ENCODE peak calls at places on chromosomes 16 and 17, in ten cellular contexts. One of them, this sample, is unnamed.
A peak's percentile ranks its signal among the peaks of the same experiment; 100 is the strongest.

GRCh38 chr17:61139219-61139618 is 260.4 kb upstream of the TBX2 start:
- DNase-seq in putamen: no peak
- DNase-seq in esophagus muscularis mucosa: no peak
- DNase-seq in iris pigment epithelial cell: peak; percentile 92
- DNase-seq in NCI-H2171: no peak
- DNase-seq in stimulated activated CD8-positive, alpha-beta memory T cell treated with anti-CD3 and anti-CD28 coated beads, Interleukin-7, amount 100 ng/mL, for 1 hour: peak; percentile 4
- DNase-seq in T-helper 1 cell: peak; percentile 7
- DNase-seq in Kasumi-1: peak; percentile 100
- DNase-seq in nephron progenitor cell: no peak
- DNase-seq in heart right ventricle: no peak
- DNase-seq in this sample: no peak

GRCh38 chr17:1078831-1079561 is 82.1 kb downstream of the TIMM22 start:
- DNase-seq in putamen: no peak
- DNase-seq in esophagus muscularis mucosa: no peak
- DNase-seq in iris pigment epithelial cell: no peak
- DNase-seq in NCI-H2171: peak; percentile 64
- DNase-seq in stimulated activated CD8-positive, alpha-beta memory T cell treated with anti-CD3 and anti-CD28 coated beads, Interleukin-7, amount 100 ng/mL, for 1 hour: no peak
- DNase-seq in T-helper 1 cell: no peak
- DNase-seq in Kasumi-1: no peak
- DNase-seq in nephron progenitor cell: peak; percentile 54
- DNase-seq in heart right ventricle: peak; percentile 61
- DNase-seq in this sample: no peak

GRCh38 chr16:1444730-1445517 is 568 bp upstream of the CCDC154 start:
- DNase-seq in putamen: no peak
- DNase-seq in esophagus muscularis mucosa: no peak
- DNase-seq in iris pigment epithelial cell: no peak
- DNase-seq in NCI-H2171: no peak
- DNase-seq in stimulated activated CD8-positive, alpha-beta memory T cell treated with anti-CD3 and anti-CD28 coated beads, Interleukin-7, amount 100 ng/mL, for 1 hour: no peak
- DNase-seq in T-helper 1 cell: no peak
- DNase-seq in Kasumi-1: no peak
- DNase-seq in nephron progenitor cell: no peak
- DNase-seq in heart right ventricle: no peak
- DNase-seq in this sample: no peak

GRCh38 chr16:71540-72341 is 690 bp downstream of the RHBDF1 start:
- DNase-seq in putamen: no peak
- DNase-seq in esophagus muscularis mucosa: no peak
- DNase-seq in iris pigment epithelial cell: peak; percentile 59
- DNase-seq in NCI-H2171: no peak
- DNase-seq in stimulated activated CD8-positive, alpha-beta memory T cell treated with anti-CD3 and anti-CD28 coated beads, Interleukin-7, amount 100 ng/mL, for 1 hour: no peak
- DNase-seq in T-helper 1 cell: no peak
- DNase-seq in Kasumi-1: no peak
- DNase-seq in nephron progenitor cell: peak; percentile 64
- DNase-seq in heart right ventricle: peak; percentile 62
- DNase-seq in this sample: peak; percentile 80

GRCh38 chr16:7330709-7331108 is 1.9 kb upstream of the RBFOX1 start:
- DNase-seq in putamen: no peak
- DNase-seq in esophagus muscularis mucosa: no peak
- DNase-seq in iris pigment epithelial cell: no peak
- DNase-seq in NCI-H2171: no peak
- DNase-seq in stimulated activated CD8-positive, alpha-beta memory T cell treated with anti-CD3 and anti-CD28 coated beads, Interleukin-7, amount 100 ng/mL, for 1 hour: no peak
- DNase-seq in T-helper 1 cell: no peak
- DNase-seq in Kasumi-1: no peak
- DNase-seq in nephron progenitor cell: no peak
- DNase-seq in heart right ventricle: no peak
- DNase-seq in this sample: no peak

GRCh38 chr16:35450648-35451047 is 1991.2 kb downstream of the TP53TG3F start:
- DNase-seq in putamen: no peak
- DNase-seq in esophagus muscularis mucosa: no peak
- DNase-seq in iris pigment epithelial cell: no peak
- DNase-seq in NCI-H2171: no peak
- DNase-seq in stimulated activated CD8-positive, alpha-beta memory T cell treated with anti-CD3 and anti-CD28 coated beads, Interleukin-7, amount 100 ng/mL, for 1 hour: no peak
- DNase-seq in T-helper 1 cell: no peak
- DNase-seq in Kasumi-1: no peak
- DNase-seq in nephron progenitor cell: no peak
- DNase-seq in heart right ventricle: no peak
- DNase-seq in this sample: no peak

GRCh38 chr17:76382305-76382802 is 2.1 kb upstream of the SPHK1 start:
- DNase-seq in putamen: no peak
- DNase-seq in esophagus muscularis mucosa: no peak
- DNase-seq in iris pigment epithelial cell: peak; percentile 51
- DNase-seq in NCI-H2171: no peak
- DNase-seq in stimulated activated CD8-positive, alpha-beta memory T cell treated with anti-CD3 and anti-CD28 coated beads, Interleukin-7, amount 100 ng/mL, for 1 hour: no peak
- DNase-seq in T-helper 1 cell: no peak
- DNase-seq in Kasumi-1: peak; percentile 21
- DNase-seq in nephron progenitor cell: peak; percentile 74
- DNase-seq in heart right ventricle: no peak
- DNase-seq in this sample: no peak

GRCh38 chr17:76549215-76549518 is 9.3 kb downstream of the PRCD start:
- DNase-seq in putamen: no peak
- DNase-seq in esophagus muscularis mucosa: no peak
- DNase-seq in iris pigment epithelial cell: no peak
- DNase-seq in NCI-H2171: no peak
- DNase-seq in stimulated activated CD8-positive, alpha-beta memory T cell treated with anti-CD3 and anti-CD28 coated beads, Interleukin-7, amount 100 ng/mL, for 1 hour: no peak
- DNase-seq in T-helper 1 cell: no peak
- DNase-seq in Kasumi-1: no peak
- DNase-seq in nephron progenitor cell: no peak
- DNase-seq in heart right ventricle: no peak
- DNase-seq in this sample: no peak

GRCh38 chr17:50583636-50584035 is 23.1 kb downstream of the CACNA1G start:
- DNase-seq in putamen: no peak
- DNase-seq in esophagus muscularis mucosa: no peak
- DNase-seq in iris pigment epithelial cell: no peak
- DNase-seq in NCI-H2171: no peak
- DNase-seq in stimulated activated CD8-positive, alpha-beta memory T cell treated with anti-CD3 and anti-CD28 coated beads, Interleukin-7, amount 100 ng/mL, for 1 hour: no peak
- DNase-seq in T-helper 1 cell: no peak
- DNase-seq in Kasumi-1: no peak
- DNase-seq in nephron progenitor cell: peak; percentile 64
- DNase-seq in heart right ventricle: peak; percentile 51
- DNase-seq in this sample: no peak

GRCh38 chr17:43927101-43927935 is 15.0 kb downstream of the PPY start:
- DNase-seq in putamen: no peak
- DNase-seq in esophagus muscularis mucosa: no peak
- DNase-seq in iris pigment epithelial cell: no peak
- DNase-seq in NCI-H2171: peak; percentile 27
- DNase-seq in stimulated activated CD8-positive, alpha-beta memory T cell treated with anti-CD3 and anti-CD28 coated beads, Interleukin-7, amount 100 ng/mL, for 1 hour: no peak
- DNase-seq in T-helper 1 cell: no peak
- DNase-seq in Kasumi-1: no peak
- DNase-seq in nephron progenitor cell: no peak
- DNase-seq in heart right ventricle: peak; percentile 24
- DNase-seq in this sample: peak; percentile 33

GRCh38 chr17:57954421-57955182 is 610 bp downstream of the CUEDC1 start:
- DNase-seq in putamen: no peak
- DNase-seq in esophagus muscularis mucosa: peak; percentile 45
- DNase-seq in iris pigment epithelial cell: peak; percentile 27
- DNase-seq in NCI-H2171: peak; percentile 88
- DNase-seq in stimulated activated CD8-positive, alpha-beta memory T cell treated with anti-CD3 and anti-CD28 coated beads, Interleukin-7, amount 100 ng/mL, for 1 hour: no peak
- DNase-seq in T-helper 1 cell: no peak
- DNase-seq in Kasumi-1: no peak
- DNase-seq in nephron progenitor cell: peak; percentile 86
- DNase-seq in heart right ventricle: peak; percentile 88
- DNase-seq in this sample: peak; percentile 90

GRCh38 chr17:45092932-45093430 is 31.9 kb downstream of the NMT1 start:
- DNase-seq in putamen: peak; percentile 98
- DNase-seq in esophagus muscularis mucosa: peak; percentile 96
- DNase-seq in iris pigment epithelial cell: peak; percentile 99
- DNase-seq in NCI-H2171: no peak
- DNase-seq in stimulated activated CD8-positive, alpha-beta memory T cell treated with anti-CD3 and anti-CD28 coated beads, Interleukin-7, amount 100 ng/mL, for 1 hour: no peak
- DNase-seq in T-helper 1 cell: no peak
- DNase-seq in Kasumi-1: no peak
- DNase-seq in nephron progenitor cell: no peak
- DNase-seq in heart right ventricle: peak; percentile 74
- DNase-seq in this sample: peak; percentile 89

GRCh38 chr17:45052052-45052772 is 780 bp upstream of the DCAKD start:
- DNase-seq in putamen: no peak
- DNase-seq in esophagus muscularis mucosa: no peak
- DNase-seq in iris pigment epithelial cell: peak; percentile 59
- DNase-seq in NCI-H2171: no peak
- DNase-seq in stimulated activated CD8-positive, alpha-beta memory T cell treated with anti-CD3 and anti-CD28 coated beads, Interleukin-7, amount 100 ng/mL, for 1 hour: no peak
- DNase-seq in T-helper 1 cell: peak; percentile 15
- DNase-seq in Kasumi-1: peak; percentile 41
- DNase-seq in nephron progenitor cell: peak; percentile 74
- DNase-seq in heart right ventricle: peak; percentile 52
- DNase-seq in this sample: peak; percentile 66

GRCh38 chr16:56481468-56482112 is 30.2 kb downstream of the OGFOD1 start:
- DNase-seq in putamen: no peak
- DNase-seq in esophagus muscularis mucosa: no peak
- DNase-seq in iris pigment epithelial cell: peak; percentile 81
- DNase-seq in NCI-H2171: no peak
- DNase-seq in stimulated activated CD8-positive, alpha-beta memory T cell treated with anti-CD3 and anti-CD28 coated beads, Interleukin-7, amount 100 ng/mL, for 1 hour: no peak
- DNase-seq in T-helper 1 cell: no peak
- DNase-seq in Kasumi-1: no peak
- DNase-seq in nephron progenitor cell: peak; percentile 23
- DNase-seq in heart right ventricle: no peak
- DNase-seq in this sample: peak; percentile 21

GRCh38 chr16:3748307-3748706 is 31.0 kb upstream of the TRAP1 start:
- DNase-seq in putamen: no peak
- DNase-seq in esophagus muscularis mucosa: no peak
- DNase-seq in iris pigment epithelial cell: no peak
- DNase-seq in NCI-H2171: no peak
- DNase-seq in stimulated activated CD8-positive, alpha-beta memory T cell treated with anti-CD3 and anti-CD28 coated beads, Interleukin-7, amount 100 ng/mL, for 1 hour: no peak
- DNase-seq in T-helper 1 cell: no peak
- DNase-seq in Kasumi-1: no peak
- DNase-seq in nephron progenitor cell: no peak
- DNase-seq in heart right ventricle: no peak
- DNase-seq in this sample: no peak

GRCh38 chr17:69223809-69224208 is 4.8 kb downstream of the ABCA10 start:
- DNase-seq in putamen: no peak
- DNase-seq in esophagus muscularis mucosa: no peak
- DNase-seq in iris pigment epithelial cell: peak; percentile 90
- DNase-seq in NCI-H2171: no peak
- DNase-seq in stimulated activated CD8-positive, alpha-beta memory T cell treated with anti-CD3 and anti-CD28 coated beads, Interleukin-7, amount 100 ng/mL, for 1 hour: no peak
- DNase-seq in T-helper 1 cell: no peak
- DNase-seq in Kasumi-1: no peak
- DNase-seq in nephron progenitor cell: no peak
- DNase-seq in heart right ventricle: no peak
- DNase-seq in this sample: no peak

GRCh38 chr17:7774037-7774659 is 56.6 kb downstream of the DNAH2 start:
- DNase-seq in putamen: no peak
- DNase-seq in esophagus muscularis mucosa: no peak
- DNase-seq in iris pigment epithelial cell: peak; percentile 66
- DNase-seq in NCI-H2171: no peak
- DNase-seq in stimulated activated CD8-positive, alpha-beta memory T cell treated with anti-CD3 and anti-CD28 coated beads, Interleukin-7, amount 100 ng/mL, for 1 hour: no peak
- DNase-seq in T-helper 1 cell: no peak
- DNase-seq in Kasumi-1: no peak
- DNase-seq in nephron progenitor cell: no peak
- DNase-seq in heart right ventricle: no peak
- DNase-seq in this sample: no peak

GRCh38 chr17:75273968-75274708 is 3.1 kb upstream of the MIF4GD start:
- DNase-seq in putamen: no peak
- DNase-seq in esophagus muscularis mucosa: no peak
- DNase-seq in iris pigment epithelial cell: peak; percentile 82
- DNase-seq in NCI-H2171: no peak
- DNase-seq in stimulated activated CD8-positive, alpha-beta memory T cell treated with anti-CD3 and anti-CD28 coated beads, Interleukin-7, amount 100 ng/mL, for 1 hour: no peak
- DNase-seq in T-helper 1 cell: no peak
- DNase-seq in Kasumi-1: no peak
- DNase-seq in nephron progenitor cell: no peak
- DNase-seq in heart right ventricle: no peak
- DNase-seq in this sample: peak; percentile 35

GRCh38 chr17:4256952-4257351 is 6.8 kb downstream of the ANKFY1 start:
- DNase-seq in putamen: no peak
- DNase-seq in esophagus muscularis mucosa: no peak
- DNase-seq in iris pigment epithelial cell: peak; percentile 50
- DNase-seq in NCI-H2171: no peak
- DNase-seq in stimulated activated CD8-positive, alpha-beta memory T cell treated with anti-CD3 and anti-CD28 coated beads, Interleukin-7, amount 100 ng/mL, for 1 hour: no peak
- DNase-seq in T-helper 1 cell: no peak
- DNase-seq in Kasumi-1: no peak
- DNase-seq in nephron progenitor cell: no peak
- DNase-seq in heart right ventricle: no peak
- DNase-seq in this sample: no peak

GRCh38 chr16:57615813-57616212 is 12.6 kb upstream of the ADGRG1 start:
- DNase-seq in putamen: no peak
- DNase-seq in esophagus muscularis mucosa: no peak
- DNase-seq in iris pigment epithelial cell: no peak
- DNase-seq in NCI-H2171: no peak
- DNase-seq in stimulated activated CD8-positive, alpha-beta memory T cell treated with anti-CD3 and anti-CD28 coated beads, Interleukin-7, amount 100 ng/mL, for 1 hour: no peak
- DNase-seq in T-helper 1 cell: no peak
- DNase-seq in Kasumi-1: no peak
- DNase-seq in nephron progenitor cell: no peak
- DNase-seq in heart right ventricle: no peak
- DNase-seq in this sample: no peak

GRCh38 chr17:33229028-33229427 is 64.1 kb downstream of the ASIC2 start:
- DNase-seq in putamen: no peak
- DNase-seq in esophagus muscularis mucosa: no peak
- DNase-seq in iris pigment epithelial cell: no peak
- DNase-seq in NCI-H2171: no peak
- DNase-seq in stimulated activated CD8-positive, alpha-beta memory T cell treated with anti-CD3 and anti-CD28 coated beads, Interleukin-7, amount 100 ng/mL, for 1 hour: no peak
- DNase-seq in T-helper 1 cell: no peak
- DNase-seq in Kasumi-1: no peak
- DNase-seq in nephron progenitor cell: no peak
- DNase-seq in heart right ventricle: no peak
- DNase-seq in this sample: no peak

GRCh38 chr16:13923703-13924298 is 3.8 kb downstream of the ERCC4 start:
- DNase-seq in putamen: no peak
- DNase-seq in esophagus muscularis mucosa: no peak
- DNase-seq in iris pigment epithelial cell: peak; percentile 54
- DNase-seq in NCI-H2171: peak; percentile 45
- DNase-seq in stimulated activated CD8-positive, alpha-beta memory T cell treated with anti-CD3 and anti-CD28 coated beads, Interleukin-7, amount 100 ng/mL, for 1 hour: no peak
- DNase-seq in T-helper 1 cell: no peak
- DNase-seq in Kasumi-1: peak; percentile 49
- DNase-seq in nephron progenitor cell: no peak
- DNase-seq in heart right ventricle: no peak
- DNase-seq in this sample: no peak

GRCh38 chr17:20083460-20083859 is 74.3 kb downstream of the SPECC1 start:
- DNase-seq in putamen: no peak
- DNase-seq in esophagus muscularis mucosa: no peak
- DNase-seq in iris pigment epithelial cell: peak; percentile 28
- DNase-seq in NCI-H2171: no peak
- DNase-seq in stimulated activated CD8-positive, alpha-beta memory T cell treated with anti-CD3 and anti-CD28 coated beads, Interleukin-7, amount 100 ng/mL, for 1 hour: no peak
- DNase-seq in T-helper 1 cell: no peak
- DNase-seq in Kasumi-1: no peak
- DNase-seq in nephron progenitor cell: no peak
- DNase-seq in heart right ventricle: no peak
- DNase-seq in this sample: no peak

This sample was measured in psoas muscle.